ENCODE peak calls at places on chromosomes 2 and 18, in eight cellular contexts. One of them, this sample, is unnamed.

GRCh38 chr2:128091691-128092050 is 671 bp downstream of the UGGT1 start:
- DNase-seq in AG08395: peak; percentile 9
- DNase-seq in activated naive CD4-positive, alpha-beta T cell: no peak
- DNase-seq in Calu3: no peak
- DNase-seq in MCF 10A: peak; percentile 34
- DNase-seq in NCI-H1105 treated with DMSO at 0.1 percent for 48 hours: no peak
- DNase-seq in stimulated activated CD8-positive, alpha-beta memory T cell treated with anti-CD3 and anti-CD28 coated beads, Interleukin-4, amount 100 ng/mL, for 24 hours: no peak
- DNase-seq in M059J: peak; percentile 40
- DNase-seq in this sample: no peak

GRCh38 chr2:12180046-12180445 is 433.6 kb downstream of the LPIN1 start:
- DNase-seq in activated naive CD4-positive, alpha-beta T cell: no peak
- DNase-seq in stimulated activated CD8-positive, alpha-beta memory T cell treated with anti-CD3 and anti-CD28 coated beads, Interleukin-4, amount 100 ng/mL, for 24 hours: no peak
- DNase-seq in Calu3: no peak
- DNase-seq in M059J: no peak
- DNase-seq in MCF 10A: peak; percentile 30
- DNase-seq in AG08395: no peak
- DNase-seq in NCI-H1105 treated with DMSO at 0.1 percent for 48 hours: no peak
- DNase-seq in this sample: no peak

GRCh38 chr2:28951910-28952805 is 28.9 kb upstream of the TOGARAM2 start:
- DNase-seq in M059J: no peak
- DNase-seq in stimulated activated CD8-positive, alpha-beta memory T cell treated with anti-CD3 and anti-CD28 coated beads, Interleukin-4, amount 100 ng/mL, for 24 hours: no peak
- DNase-seq in Calu3: no peak
- DNase-seq in AG08395: peak; percentile 35
- DNase-seq in activated naive CD4-positive, alpha-beta T cell: no peak
- DNase-seq in MCF 10A: peak; percentile 82
- DNase-seq in NCI-H1105 treated with DMSO at 0.1 percent for 48 hours: no peak
- DNase-seq in this sample: no peak

GRCh38 chr2:124025349-124025720 is 248 bp downstream of the CNTNAP5 start:
- DNase-seq in Calu3: no peak
- DNase-seq in NCI-H1105 treated with DMSO at 0.1 percent for 48 hours: no peak
- DNase-seq in AG08395: no peak
- DNase-seq in M059J: no peak
- DNase-seq in activated naive CD4-positive, alpha-beta T cell: no peak
- DNase-seq in stimulated activated CD8-positive, alpha-beta memory T cell treated with anti-CD3 and anti-CD28 coated beads, Interleukin-4, amount 100 ng/mL, for 24 hours: no peak
- DNase-seq in MCF 10A: no peak
- DNase-seq in this sample: no peak

GRCh38 chr18:37578886-37579513 is 13.4 kb upstream of the CELF4 start:
- DNase-seq in activated naive CD4-positive, alpha-beta T cell: no peak
- DNase-seq in NCI-H1105 treated with DMSO at 0.1 percent for 48 hours: peak; percentile 7
- DNase-seq in MCF 10A: peak; percentile 53
- DNase-seq in Calu3: peak; percentile 16
- DNase-seq in AG08395: peak; percentile 29
- DNase-seq in M059J: peak; percentile 16
- DNase-seq in stimulated activated CD8-positive, alpha-beta memory T cell treated with anti-CD3 and anti-CD28 coated beads, Interleukin-4, amount 100 ng/mL, for 24 hours: no peak
- DNase-seq in this sample: no peak

GRCh38 chr2:219327719-219328118 is 4.8 kb downstream of the RESP18 start:
- DNase-seq in AG08395: no peak
- DNase-seq in Calu3: no peak
- DNase-seq in stimulated activated CD8-positive, alpha-beta memory T cell treated with anti-CD3 and anti-CD28 coated beads, Interleukin-4, amount 100 ng/mL, for 24 hours: no peak
- DNase-seq in M059J: no peak
- DNase-seq in activated naive CD4-positive, alpha-beta T cell: no peak
- DNase-seq in MCF 10A: no peak
- DNase-seq in NCI-H1105 treated with DMSO at 0.1 percent for 48 hours: no peak
- DNase-seq in this sample: no peak

GRCh38 chr2:149075868-149076267 is 37.4 kb downstream of the LYPD6B start:
- DNase-seq in stimulated activated CD8-positive, alpha-beta memory T cell treated with anti-CD3 and anti-CD28 coated beads, Interleukin-4, amount 100 ng/mL, for 24 hours: no peak
- DNase-seq in AG08395: no peak
- DNase-seq in NCI-H1105 treated with DMSO at 0.1 percent for 48 hours: no peak
- DNase-seq in activated naive CD4-positive, alpha-beta T cell: no peak
- DNase-seq in MCF 10A: no peak
- DNase-seq in Calu3: no peak
- DNase-seq in M059J: peak; percentile 72
- DNase-seq in this sample: no peak

GRCh38 chr2:209937893-209938292 is 64.5 kb upstream of the RPE start:
- DNase-seq in M059J: no peak
- DNase-seq in AG08395: no peak
- DNase-seq in MCF 10A: no peak
- DNase-seq in activated naive CD4-positive, alpha-beta T cell: no peak
- DNase-seq in stimulated activated CD8-positive, alpha-beta memory T cell treated with anti-CD3 and anti-CD28 coated beads, Interleukin-4, amount 100 ng/mL, for 24 hours: no peak
- DNase-seq in NCI-H1105 treated with DMSO at 0.1 percent for 48 hours: no peak
- DNase-seq in Calu3: no peak
- DNase-seq in this sample: no peak

GRCh38 chr2:231058761-231059550 is 2.3 kb downstream of the PSMD1 start:
- DNase-seq in AG08395: no peak
- DNase-seq in M059J: peak; percentile 46
- DNase-seq in activated naive CD4-positive, alpha-beta T cell: no peak
- DNase-seq in MCF 10A: no peak
- DNase-seq in Calu3: no peak
- DNase-seq in NCI-H1105 treated with DMSO at 0.1 percent for 48 hours: no peak
- DNase-seq in stimulated activated CD8-positive, alpha-beta memory T cell treated with anti-CD3 and anti-CD28 coated beads, Interleukin-4, amount 100 ng/mL, for 24 hours: no peak
- DNase-seq in this sample: no peak

GRCh38 chr2:383173-383572 is 95.3 kb upstream of the ALKAL2 start:
- DNase-seq in NCI-H1105 treated with DMSO at 0.1 percent for 48 hours: no peak
- DNase-seq in Calu3: peak; percentile 37
- DNase-seq in stimulated activated CD8-positive, alpha-beta memory T cell treated with anti-CD3 and anti-CD28 coated beads, Interleukin-4, amount 100 ng/mL, for 24 hours: no peak
- DNase-seq in M059J: peak; percentile 13
- DNase-seq in activated naive CD4-positive, alpha-beta T cell: no peak
- DNase-seq in MCF 10A: no peak
- DNase-seq in AG08395: no peak
- DNase-seq in this sample: no peak

GRCh38 chr2:114661926-114662670 is 219.7 kb downstream of the DPP10 start:
- DNase-seq in NCI-H1105 treated with DMSO at 0.1 percent for 48 hours: no peak
- DNase-seq in AG08395: no peak
- DNase-seq in MCF 10A: no peak
- DNase-seq in activated naive CD4-positive, alpha-beta T cell: no peak
- DNase-seq in stimulated activated CD8-positive, alpha-beta memory T cell treated with anti-CD3 and anti-CD28 coated beads, Interleukin-4, amount 100 ng/mL, for 24 hours: no peak
- DNase-seq in M059J: no peak
- DNase-seq in Calu3: no peak
- DNase-seq in this sample: no peak

GRCh38 chr18:22689711-22690110 is 243.4 kb upstream of the RBBP8 start:
- DNase-seq in activated naive CD4-positive, alpha-beta T cell: no peak
- DNase-seq in Calu3: no peak
- DNase-seq in M059J: no peak
- DNase-seq in stimulated activated CD8-positive, alpha-beta memory T cell treated with anti-CD3 and anti-CD28 coated beads, Interleukin-4, amount 100 ng/mL, for 24 hours: no peak
- DNase-seq in AG08395: no peak
- DNase-seq in MCF 10A: no peak
- DNase-seq in NCI-H1105 treated with DMSO at 0.1 percent for 48 hours: no peak
- DNase-seq in this sample: no peak

GRCh38 chr18:24786027-24786426 is 325.6 kb downstream of the HRH4 start:
- DNase-seq in activated naive CD4-positive, alpha-beta T cell: no peak
- DNase-seq in stimulated activated CD8-positive, alpha-beta memory T cell treated with anti-CD3 and anti-CD28 coated beads, Interleukin-4, amount 100 ng/mL, for 24 hours: no peak
- DNase-seq in MCF 10A: no peak
- DNase-seq in AG08395: no peak
- DNase-seq in NCI-H1105 treated with DMSO at 0.1 percent for 48 hours: no peak
- DNase-seq in Calu3: no peak
- DNase-seq in M059J: no peak
- DNase-seq in this sample: no peak

GRCh38 chr2:59378104-59378503 is 1137.0 kb upstream of the FANCL start:
- DNase-seq in M059J: no peak
- DNase-seq in Calu3: no peak
- DNase-seq in activated naive CD4-positive, alpha-beta T cell: no peak
- DNase-seq in stimulated activated CD8-positive, alpha-beta memory T cell treated with anti-CD3 and anti-CD28 coated beads, Interleukin-4, amount 100 ng/mL, for 24 hours: no peak
- DNase-seq in NCI-H1105 treated with DMSO at 0.1 percent for 48 hours: no peak
- DNase-seq in MCF 10A: no peak
- DNase-seq in AG08395: no peak
- DNase-seq in this sample: no peak

GRCh38 chr2:218962859-218963492 is 3.5 kb downstream of the CDK5R2 start:
- DNase-seq in stimulated activated CD8-positive, alpha-beta memory T cell treated with anti-CD3 and anti-CD28 coated beads, Interleukin-4, amount 100 ng/mL, for 24 hours: peak; percentile 48
- DNase-seq in M059J: peak; percentile 85
- DNase-seq in NCI-H1105 treated with DMSO at 0.1 percent for 48 hours: peak; percentile 94
- DNase-seq in MCF 10A: peak; percentile 41
- DNase-seq in AG08395: peak; percentile 64
- DNase-seq in activated naive CD4-positive, alpha-beta T cell: no peak
- DNase-seq in Calu3: peak; percentile 80
- DNase-seq in this sample: no peak

GRCh38 chr18:34084635-34085034 is 140.1 kb downstream of the NOL4 start:
- DNase-seq in stimulated activated CD8-positive, alpha-beta memory T cell treated with anti-CD3 and anti-CD28 coated beads, Interleukin-4, amount 100 ng/mL, for 24 hours: no peak
- DNase-seq in Calu3: no peak
- DNase-seq in MCF 10A: no peak
- DNase-seq in activated naive CD4-positive, alpha-beta T cell: no peak
- DNase-seq in NCI-H1105 treated with DMSO at 0.1 percent for 48 hours: no peak
- DNase-seq in M059J: no peak
- DNase-seq in AG08395: no peak
- DNase-seq in this sample: no peak

GRCh38 chr2:36559221-36559942 is 38.6 kb downstream of the FEZ2 start:
- DNase-seq in stimulated activated CD8-positive, alpha-beta memory T cell treated with anti-CD3 and anti-CD28 coated beads, Interleukin-4, amount 100 ng/mL, for 24 hours: no peak
- DNase-seq in M059J: no peak
- DNase-seq in MCF 10A: no peak
- DNase-seq in NCI-H1105 treated with DMSO at 0.1 percent for 48 hours: no peak
- DNase-seq in activated naive CD4-positive, alpha-beta T cell: no peak
- DNase-seq in Calu3: no peak
- DNase-seq in AG08395: no peak
- DNase-seq in this sample: no peak

GRCh38 chr2:44291281-44292248 is 16.3 kb downstream of the SLC3A1 start:
- DNase-seq in Calu3: peak; percentile 93
- DNase-seq in M059J: peak; percentile 94
- DNase-seq in stimulated activated CD8-positive, alpha-beta memory T cell treated with anti-CD3 and anti-CD28 coated beads, Interleukin-4, amount 100 ng/mL, for 24 hours: no peak
- DNase-seq in activated naive CD4-positive, alpha-beta T cell: no peak
- DNase-seq in AG08395: peak; percentile 63
- DNase-seq in MCF 10A: peak; percentile 56
- DNase-seq in NCI-H1105 treated with DMSO at 0.1 percent for 48 hours: peak; percentile 49
- DNase-seq in this sample: no peak

GRCh38 chr2:97849881-97850540 is 136.6 kb downstream of the ZAP70 start:
- DNase-seq in AG08395: no peak
- DNase-seq in activated naive CD4-positive, alpha-beta T cell: no peak
- DNase-seq in NCI-H1105 treated with DMSO at 0.1 percent for 48 hours: no peak
- DNase-seq in Calu3: no peak
- DNase-seq in MCF 10A: peak; percentile 64
- DNase-seq in stimulated activated CD8-positive, alpha-beta memory T cell treated with anti-CD3 and anti-CD28 coated beads, Interleukin-4, amount 100 ng/mL, for 24 hours: no peak
- DNase-seq in M059J: peak; percentile 73
- DNase-seq in this sample: no peak

GRCh38 chr18:39441648-39442047 is 1876.0 kb upstream of the CELF4 start:
- DNase-seq in AG08395: no peak
- DNase-seq in MCF 10A: no peak
- DNase-seq in Calu3: no peak
- DNase-seq in NCI-H1105 treated with DMSO at 0.1 percent for 48 hours: no peak
- DNase-seq in stimulated activated CD8-positive, alpha-beta memory T cell treated with anti-CD3 and anti-CD28 coated beads, Interleukin-4, amount 100 ng/mL, for 24 hours: no peak
- DNase-seq in M059J: peak; percentile 20
- DNase-seq in activated naive CD4-positive, alpha-beta T cell: no peak
- DNase-seq in this sample: no peak

GRCh38 chr2:199404841-199405240 is 52.9 kb downstream of the SATB2 start:
- DNase-seq in Calu3: no peak
- DNase-seq in MCF 10A: peak; percentile 18
- DNase-seq in AG08395: peak; percentile 56
- DNase-seq in M059J: peak; percentile 37
- DNase-seq in activated naive CD4-positive, alpha-beta T cell: no peak
- DNase-seq in stimulated activated CD8-positive, alpha-beta memory T cell treated with anti-CD3 and anti-CD28 coated beads, Interleukin-4, amount 100 ng/mL, for 24 hours: no peak
- DNase-seq in NCI-H1105 treated with DMSO at 0.1 percent for 48 hours: no peak
- DNase-seq in this sample: no peak

GRCh38 chr2:47653036-47653435 is 129.9 kb upstream of the MSH6 start:
- DNase-seq in stimulated activated CD8-positive, alpha-beta memory T cell treated with anti-CD3 and anti-CD28 coated beads, Interleukin-4, amount 100 ng/mL, for 24 hours: no peak
- DNase-seq in activated naive CD4-positive, alpha-beta T cell: no peak
- DNase-seq in M059J: no peak
- DNase-seq in Calu3: no peak
- DNase-seq in AG08395: no peak
- DNase-seq in MCF 10A: no peak
- DNase-seq in NCI-H1105 treated with DMSO at 0.1 percent for 48 hours: no peak
- DNase-seq in this sample: no peak

GRCh38 chr2:241035142-241035817 is 36.9 kb downstream of the SNED1 start:
- DNase-seq in M059J: no peak
- DNase-seq in MCF 10A: no peak
- DNase-seq in activated naive CD4-positive, alpha-beta T cell: no peak
- DNase-seq in NCI-H1105 treated with DMSO at 0.1 percent for 48 hours: no peak
- DNase-seq in AG08395: no peak
- DNase-seq in Calu3: no peak
- DNase-seq in stimulated activated CD8-positive, alpha-beta memory T cell treated with anti-CD3 and anti-CD28 coated beads, Interleukin-4, amount 100 ng/mL, for 24 hours: no peak
- DNase-seq in this sample: no peak

GRCh38 chr18:61402761-61403160 is 69.5 kb downstream of the CDH20 start:
- DNase-seq in Calu3: no peak
- DNase-seq in stimulated activated CD8-positive, alpha-beta memory T cell treated with anti-CD3 and anti-CD28 coated beads, Interleukin-4, amount 100 ng/mL, for 24 hours: no peak
- DNase-seq in NCI-H1105 treated with DMSO at 0.1 percent for 48 hours: no peak
- DNase-seq in M059J: no peak
- DNase-seq in AG08395: no peak
- DNase-seq in MCF 10A: no peak
- DNase-seq in activated naive CD4-positive, alpha-beta T cell: no peak
- DNase-seq in this sample: no peak

GRCh38 chr2:230879271-230879882 is 14.6 kb downstream of the ITM2C start:
- DNase-seq in AG08395: no peak
- DNase-seq in Calu3: no peak
- DNase-seq in M059J: no peak
- DNase-seq in NCI-H1105 treated with DMSO at 0.1 percent for 48 hours: no peak
- DNase-seq in MCF 10A: no peak
- DNase-seq in activated naive CD4-positive, alpha-beta T cell: no peak
- DNase-seq in stimulated activated CD8-positive, alpha-beta memory T cell treated with anti-CD3 and anti-CD28 coated beads, Interleukin-4, amount 100 ng/mL, for 24 hours: no peak
- DNase-seq in this sample: no peak

GRCh38 chr2:43106767-43107527 is 119.5 kb downstream of the ZFP36L2 start:
- DNase-seq in MCF 10A: peak; percentile 18
- DNase-seq in activated naive CD4-positive, alpha-beta T cell: no peak
- DNase-seq in stimulated activated CD8-positive, alpha-beta memory T cell treated with anti-CD3 and anti-CD28 coated beads, Interleukin-4, amount 100 ng/mL, for 24 hours: no peak
- DNase-seq in NCI-H1105 treated with DMSO at 0.1 percent for 48 hours: no peak
- DNase-seq in M059J: peak; percentile 84
- DNase-seq in Calu3: no peak
- DNase-seq in AG08395: no peak
- DNase-seq in this sample: no peak

GRCh38 chr2:89841476-89841840 is 1150.0 kb downstream of the RPIA start:
- DNase-seq in AG08395: no peak
- DNase-seq in M059J: no peak
- DNase-seq in Calu3: no peak
- DNase-seq in NCI-H1105 treated with DMSO at 0.1 percent for 48 hours: no peak
- DNase-seq in MCF 10A: no peak
- DNase-seq in activated naive CD4-positive, alpha-beta T cell: no peak
- DNase-seq in stimulated activated CD8-positive, alpha-beta memory T cell treated with anti-CD3 and anti-CD28 coated beads, Interleukin-4, amount 100 ng/mL, for 24 hours: no peak
- DNase-seq in this sample: no peak

GRCh38 chr2:169672403-169672802 is 21.8 kb downstream of the CFAP210 start:
- DNase-seq in M059J: no peak
- DNase-seq in activated naive CD4-positive, alpha-beta T cell: no peak
- DNase-seq in AG08395: no peak
- DNase-seq in Calu3: no peak
- DNase-seq in stimulated activated CD8-positive, alpha-beta memory T cell treated with anti-CD3 and anti-CD28 coated beads, Interleukin-4, amount 100 ng/mL, for 24 hours: no peak
- DNase-seq in MCF 10A: no peak
- DNase-seq in NCI-H1105 treated with DMSO at 0.1 percent for 48 hours: no peak
- DNase-seq in this sample: no peak

GRCh38 chr2:120620025-120620793 is 115.5 kb upstream of the GLI2 start:
- DNase-seq in MCF 10A: peak; percentile 68
- DNase-seq in NCI-H1105 treated with DMSO at 0.1 percent for 48 hours: no peak
- DNase-seq in AG08395: peak; percentile 50
- DNase-seq in Calu3: no peak
- DNase-seq in activated naive CD4-positive, alpha-beta T cell: no peak
- DNase-seq in M059J: peak; percentile 21
- DNase-seq in stimulated activated CD8-positive, alpha-beta memory T cell treated with anti-CD3 and anti-CD28 coated beads, Interleukin-4, amount 100 ng/mL, for 24 hours: no peak
- DNase-seq in this sample: no peak

GRCh38 chr2:7355781-7356180 is 438.6 kb downstream of the RNF144A start:
- DNase-seq in AG08395: no peak
- DNase-seq in activated naive CD4-positive, alpha-beta T cell: no peak
- DNase-seq in MCF 10A: no peak
- DNase-seq in M059J: no peak
- DNase-seq in stimulated activated CD8-positive, alpha-beta memory T cell treated with anti-CD3 and anti-CD28 coated beads, Interleukin-4, amount 100 ng/mL, for 24 hours: no peak
- DNase-seq in NCI-H1105 treated with DMSO at 0.1 percent for 48 hours: no peak
- DNase-seq in Calu3: no peak
- DNase-seq in this sample: no peak

GRCh38 chr18:54958711-54959625 is at the start of gene CCDC68:
- DNase-seq in M059J: no peak
- DNase-seq in stimulated activated CD8-positive, alpha-beta memory T cell treated with anti-CD3 and anti-CD28 coated beads, Interleukin-4, amount 100 ng/mL, for 24 hours: no peak
- DNase-seq in Calu3: peak; percentile 89
- DNase-seq in MCF 10A: peak; percentile 41
- DNase-seq in AG08395: no peak
- DNase-seq in NCI-H1105 treated with DMSO at 0.1 percent for 48 hours: no peak
- DNase-seq in activated naive CD4-positive, alpha-beta T cell: no peak
- DNase-seq in this sample: no peak

GRCh38 chr2:162123806-162124758 is 28.0 kb downstream of the GCG start:
- DNase-seq in Calu3: peak; percentile 13
- DNase-seq in NCI-H1105 treated with DMSO at 0.1 percent for 48 hours: peak; percentile 61
- DNase-seq in AG08395: peak; percentile 49
- DNase-seq in stimulated activated CD8-positive, alpha-beta memory T cell treated with anti-CD3 and anti-CD28 coated beads, Interleukin-4, amount 100 ng/mL, for 24 hours: no peak
- DNase-seq in M059J: peak; percentile 63
- DNase-seq in MCF 10A: peak; percentile 71
- DNase-seq in activated naive CD4-positive, alpha-beta T cell: no peak
- DNase-seq in this sample: no peak

GRCh38 chr2:216554755-216555154 is 56.1 kb downstream of the RPL37A start:
- DNase-seq in stimulated activated CD8-positive, alpha-beta memory T cell treated with anti-CD3 and anti-CD28 coated beads, Interleukin-4, amount 100 ng/mL, for 24 hours: no peak
- DNase-seq in NCI-H1105 treated with DMSO at 0.1 percent for 48 hours: no peak
- DNase-seq in MCF 10A: peak; percentile 60
- DNase-seq in Calu3: no peak
- DNase-seq in AG08395: no peak
- DNase-seq in M059J: no peak
- DNase-seq in activated naive CD4-positive, alpha-beta T cell: no peak
- DNase-seq in this sample: no peak

GRCh38 chr2:230957756-230958391 is 32.8 kb upstream of the GPR55 start:
- DNase-seq in M059J: no peak
- DNase-seq in activated naive CD4-positive, alpha-beta T cell: no peak
- DNase-seq in MCF 10A: no peak
- DNase-seq in AG08395: no peak
- DNase-seq in Calu3: no peak
- DNase-seq in NCI-H1105 treated with DMSO at 0.1 percent for 48 hours: no peak
- DNase-seq in stimulated activated CD8-positive, alpha-beta memory T cell treated with anti-CD3 and anti-CD28 coated beads, Interleukin-4, amount 100 ng/mL, for 24 hours: no peak
- DNase-seq in this sample: no peak